ENCODE peak calls at places on chromosomes 4 and X, in eight cellular contexts. One of them, this sample, is unnamed.

GRCh38 chrX:138925330-138925729 is 213.8 kb upstream of the FGF13 start:
- DNase-seq in adipocyte: no peak
- DNase-seq in KBM-7: peak; percentile 5
- DNase-seq in activated CD8-positive, alpha-beta memory T cell treated with anti-CD3 and anti-CD28 coated beads for 24 hours: no peak
- DNase-seq in type B pancreatic cell: no peak
- DNase-seq in stimulated activated CD4-positive, alpha-beta T cell treated with anti-CD3 and anti-CD28 coated beads, Interleukin-15, amount 100 ng/mL, for 1 hour: no peak
- DNase-seq in AG08396: peak; percentile 47
- DNase-seq in IMR-90: peak; percentile 27
- DNase-seq in this sample: peak; percentile 95

GRCh38 chr4:57425610-57426009 is 315.4 kb upstream of the IGFBP7 start:
- DNase-seq in adipocyte: no peak
- DNase-seq in KBM-7: no peak
- DNase-seq in activated CD8-positive, alpha-beta memory T cell treated with anti-CD3 and anti-CD28 coated beads for 24 hours: no peak
- DNase-seq in type B pancreatic cell: no peak
- DNase-seq in stimulated activated CD4-positive, alpha-beta T cell treated with anti-CD3 and anti-CD28 coated beads, Interleukin-15, amount 100 ng/mL, for 1 hour: no peak
- DNase-seq in AG08396: no peak
- DNase-seq in IMR-90: no peak
- DNase-seq in this sample: peak; percentile 73

GRCh38 chr4:139175647-139176298 is 1.2 kb downstream of the ELF2 start:
- DNase-seq in adipocyte: peak; percentile 73
- DNase-seq in KBM-7: peak; percentile 53
- DNase-seq in activated CD8-positive, alpha-beta memory T cell treated with anti-CD3 and anti-CD28 coated beads for 24 hours: peak; percentile 70
- DNase-seq in type B pancreatic cell: no peak
- DNase-seq in stimulated activated CD4-positive, alpha-beta T cell treated with anti-CD3 and anti-CD28 coated beads, Interleukin-15, amount 100 ng/mL, for 1 hour: peak; percentile 1
- DNase-seq in AG08396: no peak
- DNase-seq in IMR-90: peak; percentile 41
- DNase-seq in this sample: no peak

GRCh38 chrX:101260435-101260834 is 30.7 kb downstream of the TAF7L start:
- DNase-seq in adipocyte: no peak
- DNase-seq in KBM-7: peak; percentile 15
- DNase-seq in activated CD8-positive, alpha-beta memory T cell treated with anti-CD3 and anti-CD28 coated beads for 24 hours: no peak
- DNase-seq in type B pancreatic cell: no peak
- DNase-seq in stimulated activated CD4-positive, alpha-beta T cell treated with anti-CD3 and anti-CD28 coated beads, Interleukin-15, amount 100 ng/mL, for 1 hour: no peak
- DNase-seq in AG08396: no peak
- DNase-seq in IMR-90: no peak
- DNase-seq in this sample: peak; percentile 25

GRCh38 chr4:4384837-4385236 is 2.1 kb upstream of the NSG1 start:
- DNase-seq in adipocyte: no peak
- DNase-seq in KBM-7: peak; percentile 16
- DNase-seq in activated CD8-positive, alpha-beta memory T cell treated with anti-CD3 and anti-CD28 coated beads for 24 hours: no peak
- DNase-seq in type B pancreatic cell: no peak
- DNase-seq in stimulated activated CD4-positive, alpha-beta T cell treated with anti-CD3 and anti-CD28 coated beads, Interleukin-15, amount 100 ng/mL, for 1 hour: no peak
- DNase-seq in AG08396: peak; percentile 49
- DNase-seq in IMR-90: peak; percentile 2
- DNase-seq in this sample: peak; percentile 26

GRCh38 chr4:128600996-128601857 is 208.3 kb upstream of the JADE1 start:
- DNase-seq in adipocyte: peak; percentile 83
- DNase-seq in KBM-7: no peak
- DNase-seq in activated CD8-positive, alpha-beta memory T cell treated with anti-CD3 and anti-CD28 coated beads for 24 hours: no peak
- DNase-seq in type B pancreatic cell: no peak
- DNase-seq in stimulated activated CD4-positive, alpha-beta T cell treated with anti-CD3 and anti-CD28 coated beads, Interleukin-15, amount 100 ng/mL, for 1 hour: no peak
- DNase-seq in AG08396: peak; percentile 79
- DNase-seq in IMR-90: peak; percentile 97
- DNase-seq in this sample: peak; percentile 100

GRCh38 chr4:4182835-4183568 is 43.7 kb downstream of the OTOP1 start:
- DNase-seq in adipocyte: peak; percentile 7
- DNase-seq in KBM-7: peak; percentile 34
- DNase-seq in activated CD8-positive, alpha-beta memory T cell treated with anti-CD3 and anti-CD28 coated beads for 24 hours: no peak
- DNase-seq in type B pancreatic cell: no peak
- DNase-seq in stimulated activated CD4-positive, alpha-beta T cell treated with anti-CD3 and anti-CD28 coated beads, Interleukin-15, amount 100 ng/mL, for 1 hour: no peak
- DNase-seq in AG08396: peak; percentile 22
- DNase-seq in IMR-90: no peak
- DNase-seq in this sample: peak; percentile 10

GRCh38 chr4:48785302-48785701 is 5.2 kb upstream of the FRYL start:
- DNase-seq in adipocyte: no peak
- DNase-seq in KBM-7: no peak
- DNase-seq in activated CD8-positive, alpha-beta memory T cell treated with anti-CD3 and anti-CD28 coated beads for 24 hours: no peak
- DNase-seq in type B pancreatic cell: no peak
- DNase-seq in stimulated activated CD4-positive, alpha-beta T cell treated with anti-CD3 and anti-CD28 coated beads, Interleukin-15, amount 100 ng/mL, for 1 hour: no peak
- DNase-seq in AG08396: no peak
- DNase-seq in IMR-90: no peak
- DNase-seq in this sample: no peak

GRCh38 chr4:166875821-166876220 is 358.5 kb downstream of the SPOCK3 start:
- DNase-seq in adipocyte: no peak
- DNase-seq in KBM-7: no peak
- DNase-seq in activated CD8-positive, alpha-beta memory T cell treated with anti-CD3 and anti-CD28 coated beads for 24 hours: no peak
- DNase-seq in type B pancreatic cell: no peak
- DNase-seq in stimulated activated CD4-positive, alpha-beta T cell treated with anti-CD3 and anti-CD28 coated beads, Interleukin-15, amount 100 ng/mL, for 1 hour: no peak
- DNase-seq in AG08396: no peak
- DNase-seq in IMR-90: no peak
- DNase-seq in this sample: no peak

GRCh38 chrX:52082578-52082977 is 13.6 kb upstream of the MAGED4B start:
- DNase-seq in adipocyte: peak; percentile 29
- DNase-seq in KBM-7: peak; percentile 43
- DNase-seq in activated CD8-positive, alpha-beta memory T cell treated with anti-CD3 and anti-CD28 coated beads for 24 hours: no peak
- DNase-seq in type B pancreatic cell: no peak
- DNase-seq in stimulated activated CD4-positive, alpha-beta T cell treated with anti-CD3 and anti-CD28 coated beads, Interleukin-15, amount 100 ng/mL, for 1 hour: no peak
- DNase-seq in AG08396: no peak
- DNase-seq in IMR-90: no peak
- DNase-seq in this sample: peak; percentile 1

GRCh38 chr4:65917486-65917885 is 247.2 kb upstream of the EPHA5 start:
- DNase-seq in adipocyte: peak; percentile 61
- DNase-seq in KBM-7: no peak
- DNase-seq in activated CD8-positive, alpha-beta memory T cell treated with anti-CD3 and anti-CD28 coated beads for 24 hours: no peak
- DNase-seq in type B pancreatic cell: no peak
- DNase-seq in stimulated activated CD4-positive, alpha-beta T cell treated with anti-CD3 and anti-CD28 coated beads, Interleukin-15, amount 100 ng/mL, for 1 hour: no peak
- DNase-seq in AG08396: no peak
- DNase-seq in IMR-90: no peak
- DNase-seq in this sample: peak; percentile 33

GRCh38 chr4:7902101-7902553 is 37.5 kb downstream of the AFAP1 start:
- DNase-seq in adipocyte: no peak
- DNase-seq in KBM-7: no peak
- DNase-seq in activated CD8-positive, alpha-beta memory T cell treated with anti-CD3 and anti-CD28 coated beads for 24 hours: no peak
- DNase-seq in type B pancreatic cell: no peak
- DNase-seq in stimulated activated CD4-positive, alpha-beta T cell treated with anti-CD3 and anti-CD28 coated beads, Interleukin-15, amount 100 ng/mL, for 1 hour: no peak
- DNase-seq in AG08396: no peak
- DNase-seq in IMR-90: no peak
- DNase-seq in this sample: no peak

GRCh38 chrX:14675500-14675899 is 146.2 kb downstream of the GLRA2 start:
- DNase-seq in adipocyte: no peak
- DNase-seq in KBM-7: no peak
- DNase-seq in activated CD8-positive, alpha-beta memory T cell treated with anti-CD3 and anti-CD28 coated beads for 24 hours: no peak
- DNase-seq in type B pancreatic cell: no peak
- DNase-seq in stimulated activated CD4-positive, alpha-beta T cell treated with anti-CD3 and anti-CD28 coated beads, Interleukin-15, amount 100 ng/mL, for 1 hour: no peak
- DNase-seq in AG08396: no peak
- DNase-seq in IMR-90: no peak
- DNase-seq in this sample: no peak

GRCh38 chr4:1206299-1207156 is 34.1 kb upstream of the SPON2 start:
- DNase-seq in adipocyte: no peak
- DNase-seq in KBM-7: no peak
- DNase-seq in activated CD8-positive, alpha-beta memory T cell treated with anti-CD3 and anti-CD28 coated beads for 24 hours: peak; percentile 51
- DNase-seq in type B pancreatic cell: peak; percentile 50
- DNase-seq in stimulated activated CD4-positive, alpha-beta T cell treated with anti-CD3 and anti-CD28 coated beads, Interleukin-15, amount 100 ng/mL, for 1 hour: no peak
- DNase-seq in AG08396: no peak
- DNase-seq in IMR-90: no peak
- DNase-seq in this sample: no peak

GRCh38 chrX:54659547-54659946 is 129.5 kb downstream of the GNL3L start:
- DNase-seq in adipocyte: no peak
- DNase-seq in KBM-7: no peak
- DNase-seq in activated CD8-positive, alpha-beta memory T cell treated with anti-CD3 and anti-CD28 coated beads for 24 hours: no peak
- DNase-seq in type B pancreatic cell: no peak
- DNase-seq in stimulated activated CD4-positive, alpha-beta T cell treated with anti-CD3 and anti-CD28 coated beads, Interleukin-15, amount 100 ng/mL, for 1 hour: no peak
- DNase-seq in AG08396: no peak
- DNase-seq in IMR-90: no peak
- DNase-seq in this sample: no peak

GRCh38 chrX:153582896-153583295 is 16.0 kb downstream of the CCNQ start:
- DNase-seq in adipocyte: no peak
- DNase-seq in KBM-7: peak; percentile 90
- DNase-seq in activated CD8-positive, alpha-beta memory T cell treated with anti-CD3 and anti-CD28 coated beads for 24 hours: peak; percentile 71
- DNase-seq in type B pancreatic cell: no peak
- DNase-seq in stimulated activated CD4-positive, alpha-beta T cell treated with anti-CD3 and anti-CD28 coated beads, Interleukin-15, amount 100 ng/mL, for 1 hour: peak; percentile 23
- DNase-seq in AG08396: no peak
- DNase-seq in IMR-90: peak; percentile 37
- DNase-seq in this sample: no peak

This sample was measured in fibroblast of mammary gland.